ENCODE peak calls at places on chromosomes 4 and X, in four cellular contexts. P is lung, N is retina, L is suprapubic skin. J is an unnamed sample.

GRCh38 chr4:52925531-52925968 is 63.4 kb downstream of the RASL11B start:
- DNase-seq in L (no peak), N (no peak), P (no peak), J (no peak)

GRCh38 chrX:8879750-8880149 is 78.6 kb upstream of the FAM9A start:
- DNase-seq in L (no peak), P (no peak), N (no peak), J (peak)

GRCh38 chrX:67544281-67544680 is 460 bp downstream of the AR start:
- DNase-seq in P (no peak), N (peak), L (no peak), J (no peak)

GRCh38 chr4:147808447-147808846 is 76.6 kb downstream of the ARHGAP10 start:
- DNase-seq in P (no peak), N (no peak), L (no peak), J (no peak)

GRCh38 chr4:27068151-27068862 is 207.7 kb downstream of the STIM2 start:
- DNase-seq in P (no peak), L (no peak), N (no peak), J (no peak)

GRCh38 chr4:3025881-3026280 is 48.5 kb downstream of the HTT-AS start:
- DNase-seq in L (no peak), N (no peak), P (no peak), J (no peak)

GRCh38 chr4:88742561-88742960 is 44.9 kb upstream of the NAP1L5 start:
- DNase-seq in L (no peak), N (no peak), P (no peak), J (no peak)

GRCh38 chr4:119785963-119786362 is 157.4 kb upstream of the PDE5A start:
- DNase-seq in P (no peak), L (no peak), N (no peak), J (no peak)

GRCh38 chr4:19214591-19214990 is 1037.1 kb upstream of the SLIT2 start:
- DNase-seq in L (no peak), N (no peak), P (no peak), J (no peak)

GRCh38 chr4:104491826-104492771 is 2.6 kb downstream of the CXXC4 start:
- DNase-seq in L (no peak), N (peak), P (no peak), J (no peak)

GRCh38 chrX:50903387-50904027 is 7.0 kb upstream of the BMP15 start:
- DNase-seq in N (peak), L (no peak), P (no peak), J (no peak)

GRCh38 chr4:65367306-65367705 is 303.0 kb downstream of the EPHA5 start:
- DNase-seq in N (no peak), P (no peak), L (no peak), J (no peak)

GRCh38 chr4:89561051-89561450 is 253.5 kb upstream of the GPRIN3 start:
- DNase-seq in L (no peak), N (no peak), P (no peak), J (no peak)

GRCh38 chr4:120225527-120225926 is 158.9 kb upstream of the MAD2L1 start:
- DNase-seq in N (no peak), L (no peak), P (no peak), J (no peak)

GRCh38 chr4:115229873-115230272 is 116.5 kb upstream of the NDST4 start:
- DNase-seq in N (no peak), P (no peak), L (no peak), J (no peak)